ENCODE peak calls at places on chromosomes 4 and X, in four cellular contexts. B is K562, Y is GM12878, E is HepG2. X is an unnamed sample.
A peak's percentile ranks its signal among the peaks of the same experiment; 100 is the strongest.

GRCh38 chrX:26649534-26649933 is 433.6 kb downstream of the MAGEB5 start:
- DNase-seq in B (peak; percentile 9), E (peak; percentile 4), Y (no peak), X (peak; percentile 15)

GRCh38 chrX:14936561-14936960 is 63.3 kb downstream of the MOSPD2 start:
- DNase-seq in B (peak; percentile 15), E (no peak), Y (no peak), X (no peak)

GRCh38 chrX:48904626-48905025 is 6.8 kb downstream of the SLC35A2 start:
- DNase-seq in B (no peak), E (no peak), Y (no peak), X (no peak)

GRCh38 chrX:133741303-133741702 is 244.1 kb downstream of the GPC3 start:
- DNase-seq in E (no peak), Y (no peak), B (no peak), X (no peak)

GRCh38 chrX:1427756-1428155 is 25.0 kb downstream of the ASMTL start:
- DNase-seq in E (no peak), B (no peak), Y (no peak), X (no peak)

GRCh38 chr4:169583563-169583962 is 28.8 kb downstream of the NEK1 start:
- DNase-seq in E (no peak), Y (no peak), B (no peak), X (no peak)

GRCh38 chr4:78168029-78168428 is 110.9 kb downstream of the FRAS1 start:
- DNase-seq in E (peak; percentile 39), B (no peak), Y (no peak), X (peak; percentile 27)

GRCh38 chr4:48665555-48666186 is 114.4 kb downstream of the FRYL start:
- DNase-seq in Y (no peak), B (no peak), E (no peak), X (no peak)

GRCh38 chr4:178958725-178959440 is 1516.6 kb upstream of the AGA start:
- DNase-seq in E (no peak), Y (no peak), B (no peak), X (no peak)

GRCh38 chrX:81957900-81958545 is 756.1 kb downstream of the SH3BGRL start:
- DNase-seq in E (no peak), Y (no peak), B (no peak), X (peak; percentile 17)

GRCh38 chr4:61507091-61507490 is 307.0 kb downstream of the ADGRL3 start:
- DNase-seq in Y (no peak), B (no peak), E (no peak), X (no peak)

GRCh38 chr4:153341575-153342090 is 2.9 kb upstream of the MND1 start:
- DNase-seq in B (peak; percentile 43), E (peak; percentile 7), Y (no peak), X (no peak)

GRCh38 chrX:111013778-111014455 is 82.1 kb upstream of the PAK3 start:
- DNase-seq in Y (no peak), B (no peak), E (peak; percentile 24), X (no peak)

GRCh38 chr4:110412354-110412753 is 63.6 kb upstream of the ENPEP start:
- DNase-seq in E (no peak), Y (no peak), B (no peak), X (peak; percentile 33)

GRCh38 chr4:170025523-170026252 is 507 bp downstream of the MFAP3L start:
- DNase-seq in B (no peak), Y (no peak), E (no peak), X (peak; percentile 52)

GRCh38 chrX:42725196-42725595 is 52.8 kb downstream of the PPP1R2C start:
- DNase-seq in Y (no peak), E (no peak), B (no peak), X (no peak)

GRCh38 chrX:47176101-47176740 is 17.4 kb upstream of the UBA1 start:
- DNase-seq in Y (no peak), B (no peak), E (no peak), X (no peak)

GRCh38 chr4:157918036-157918832 is 254.6 kb downstream of the GASK1B start:
- DNase-seq in Y (no peak), E (no peak), B (no peak), X (no peak)

GRCh38 chr4:186701273-186701672 is 22.4 kb downstream of the FAT1 start:
- DNase-seq in Y (no peak), B (no peak), E (peak; percentile 62), X (no peak)

GRCh38 chrX:40273356-40274050 is 175.7 kb upstream of the BCOR start:
- DNase-seq in E (no peak), B (peak; percentile 74), Y (no peak), X (no peak)

GRCh38 chr4:61210186-61210939 is 10.2 kb downstream of the ADGRL3 start:
- DNase-seq in B (no peak), E (no peak), Y (no peak), X (peak; percentile 9)

GRCh38 chr4:36267491-36268254 is 13.7 kb upstream of the DTHD1 start:
- DNase-seq in Y (no peak), E (no peak), B (no peak), X (no peak)

GRCh38 chr4:48906283-48907173 is at the start of gene OCIAD2:
- DNase-seq in E (no peak), B (no peak), Y (peak; percentile 39), X (no peak)

GRCh38 chrX:138759217-138759943 is 47.9 kb upstream of the FGF13 start:
- DNase-seq in B (no peak), E (no peak), Y (no peak), X (no peak)

GRCh38 chr4:23981328-23981727 is 91.5 kb upstream of the PPARGC1A start:
- DNase-seq in Y (no peak), B (no peak), E (no peak), X (no peak)

GRCh38 chrX:12974797-12975669 is at the start of gene TMSB4X:
- DNase-seq in B (peak; percentile 84), E (no peak), Y (no peak), X (peak; percentile 55)

GRCh38 chr4:138911903-138912713 is 103.5 kb upstream of the NOCT start:
- DNase-seq in Y (no peak), E (no peak), B (no peak), X (no peak)

GRCh38 chr4:118254368-118254767 is 98.4 kb downstream of the PRSS12 start:
- DNase-seq in B (no peak), Y (no peak), E (no peak), X (no peak)

GRCh38 chr4:7723625-7724024 is 216.0 kb downstream of the AFAP1 start:
- DNase-seq in E (no peak), B (no peak), Y (no peak), X (no peak)

GRCh38 chrX:23803931-23804381 is 21.0 kb downstream of the SAT1 start:
- DNase-seq in Y (no peak), B (no peak), E (peak; percentile 70), X (no peak)

GRCh38 chr4:24897639-24898038 is 15.2 kb downstream of the CCDC149 start:
- DNase-seq in B (no peak), E (no peak), Y (no peak), X (no peak)

GRCh38 chr4:72283357-72283756 is 251.6 kb downstream of the NPFFR2 start:
- DNase-seq in E (no peak), Y (no peak), B (no peak), X (no peak)

GRCh38 chrX:154696328-154697045 is 43.1 kb upstream of the CTAG2 start:
- DNase-seq in E (no peak), B (no peak), Y (no peak), X (no peak)

GRCh38 chr4:107183155-107183774 is 147.2 kb upstream of the DKK2 start:
- DNase-seq in Y (peak; percentile 3), B (peak; percentile 27), E (peak; percentile 67), X (peak; percentile 66)

GRCh38 chr4:16687845-16688244 is 210.6 kb downstream of the LDB2 start:
- DNase-seq in B (no peak), E (no peak), Y (no peak), X (no peak)

GRCh38 chr4:25843340-25844097 is 19.3 kb downstream of the SEL1L3 start:
- DNase-seq in Y (no peak), B (no peak), E (no peak), X (no peak)

GRCh38 chrX:153883163-153883843 is 2.7 kb downstream of the L1CAM start:
- DNase-seq in Y (no peak), E (no peak), B (peak; percentile 51), X (no peak)

GRCh38 chr4:187209921-187210613 is 486.4 kb upstream of the FAT1 start:
- DNase-seq in Y (no peak), E (no peak), B (no peak), X (no peak)

GRCh38 chr4:65175585-65175984 is 494.7 kb downstream of the EPHA5 start:
- DNase-seq in Y (no peak), E (no peak), B (no peak), X (no peak)

GRCh38 chr4:120922390-120923200 is at the start of gene PRDM5:
- DNase-seq in B (no peak), E (no peak), Y (no peak), X (peak; percentile 53)

DNA sequence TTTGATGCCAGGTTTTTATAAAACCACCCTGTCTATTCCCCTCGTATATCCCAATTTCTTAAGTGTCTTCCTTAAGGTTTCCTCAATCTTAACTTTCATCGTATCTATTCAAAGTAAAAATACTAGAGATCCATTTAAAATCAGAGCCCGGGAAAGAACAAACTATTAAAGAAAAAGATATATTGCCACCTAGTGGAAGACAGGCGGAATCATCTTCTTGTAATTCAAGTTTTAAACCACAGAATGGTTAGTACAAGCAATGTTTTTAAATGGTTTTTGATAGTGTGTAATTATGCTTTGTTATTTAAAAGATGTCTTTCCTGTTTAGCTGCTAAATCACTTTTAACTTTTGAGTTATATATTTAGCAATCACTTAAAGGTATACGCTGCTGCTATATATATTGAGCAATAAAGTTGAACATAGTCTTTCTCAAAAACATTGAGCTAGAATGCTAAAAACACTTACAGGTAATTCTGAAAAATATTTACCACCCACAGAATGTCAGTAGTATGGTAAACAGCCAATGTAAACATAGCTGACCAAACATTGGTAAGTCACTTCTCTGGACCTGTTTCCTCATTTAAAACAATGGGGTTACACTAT is 18.2 kb downstream of the PRDM8 start:
- DNase-seq in B (peak; percentile 49), E (peak; percentile 1), Y (no peak), X (no peak)
- TF ChIP-seq FOXK2 in B (no peak), E (no peak), Y (no peak), X (no peak)

GRCh38 chrX:10756365-10756915 is 136.1 kb upstream of the MID1 start:
- DNase-seq in E (no peak), Y (no peak), B (no peak), X (peak; percentile 18)
- TF ChIP-seq FOXK2 in E (no peak), Y (no peak), B (no peak), X (no peak)

GRCh38 chr4:87228561-87228860 is 8.1 kb upstream of the KLHL8 start:
- DNase-seq in E (no peak), B (no peak), Y (no peak), X (no peak)
- TF ChIP-seq FOXK2 in E (no peak), B (no peak), Y (no peak), X (no peak)

DNA sequence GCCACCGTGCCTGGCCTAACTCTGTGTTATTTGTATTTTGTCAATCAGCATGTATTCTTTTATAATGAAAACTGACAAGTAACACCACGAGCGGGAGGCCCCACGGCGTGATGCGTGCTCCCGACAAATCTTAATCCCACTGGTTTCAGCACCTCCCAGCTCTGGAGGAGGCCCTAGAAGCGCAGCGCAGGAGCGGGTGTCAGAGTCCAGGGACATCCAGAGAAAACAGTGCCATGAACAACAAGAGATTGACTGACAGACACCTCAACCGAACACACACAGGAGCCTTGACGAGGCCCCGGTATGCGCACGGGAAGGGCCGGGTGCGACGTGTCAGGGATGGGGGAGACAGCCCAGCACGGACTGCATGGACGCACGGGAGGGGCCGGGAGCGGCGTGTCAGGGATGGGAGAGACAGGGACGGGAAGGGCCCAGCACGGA is 23.0 kb downstream of the GAK start:
- DNase-seq in B (no peak), E (no peak), Y (no peak), X (no peak)
- TF ChIP-seq FOXK2 in B (no peak), E (no peak), Y (no peak), X (no peak)